ENCODE peak calls at places on chromosomes 6 and 20, in four cellular contexts. F is NCI-H1092 treated with DMSO at 0.1 percent for 48 hours, L is SK-N-DZ, A is T-helper 2 cell. C is an unnamed sample.
A peak's percentile ranks its signal among the peaks of the same experiment; 100 is the strongest.

GRCh38 chr6:90375681-90376439 is 79.2 kb upstream of the BACH2 start:
- DNase-seq in F (no peak), L (no peak), A (no peak), C (no peak)

GRCh38 chr6:30555428-30556005 is 772 bp downstream of the GNL1 start:
- DNase-seq in F (no peak), L (peak; percentile 36), A (no peak), C (peak; percentile 55)

GRCh38 chr20:13701486-13701885 is 62.8 kb upstream of the TASP1 start:
- DNase-seq in F (no peak), L (no peak), A (no peak), C (no peak)

GRCh38 chr20:57514273-57514751 is 10.6 kb downstream of the CTCFL start:
- DNase-seq in F (peak; percentile 44), L (peak; percentile 64), A (no peak), C (peak; percentile 69)

GRCh38 chr6:2940010-2940850 is 31.1 kb downstream of the SERPINB6 start:
- DNase-seq in F (no peak), L (no peak), A (no peak), C (no peak)

GRCh38 chr6:154213782-154214181 is 142.8 kb downstream of the IPCEF1 start:
- DNase-seq in F (no peak), L (no peak), A (no peak), C (no peak)

GRCh38 chr6:51489133-51489532 is 598.3 kb downstream of the PKHD1 start:
- DNase-seq in F (no peak), L (no peak), A (no peak), C (peak; percentile 19)

GRCh38 chr20:19995220-19995863 is 21.8 kb upstream of the NAA20 start:
- DNase-seq in F (peak; percentile 72), L (peak; percentile 28), A (no peak), C (peak; percentile 28)